ENCODE peak calls at places on chromosomes 7 and 10, in eight cellular contexts. P is activated CD4-positive, alpha-beta memory T cell treated with anti-CD3 and anti-CD28 coated beads for 36 hours; J is activated naive CD8-positive, alpha-beta T cell treated with anti-CD3 and anti-CD28 coated beads, Interleukin-2, amount 50 U/mL, for 24 hours; G is HuH-7; Q is NCI-H1092; I is GM10248; H is AG08396; U is gastrocnemius medialis. F is an unnamed sample.

GRCh38 chr7:20503278-20503677 is 112.2 kb upstream of the ABCB5 start:
- DNase-seq in G (no peak), U (no peak), P (no peak), H (no peak), Q (no peak), J (no peak), I (no peak), F (no peak)

GRCh38 chr7:141737118-141737835 is 881 bp upstream of the SSBP1 start:
- DNase-seq in H (no peak), I (peak), G (peak), Q (peak), P (peak), U (no peak), J (peak), F (peak)

GRCh38 chr7:78605131-78605530 is 806.6 kb downstream of the PHTF2 start:
- DNase-seq in P (no peak), H (no peak), G (no peak), Q (no peak), U (no peak), I (no peak), J (no peak), F (no peak)

GRCh38 chr7:74173074-74173473 is 1.1 kb upstream of the EIF4H start:
- DNase-seq in H (no peak), I (no peak), J (no peak), U (no peak), G (no peak), Q (no peak), P (no peak), F (no peak)

GRCh38 chr10:5291501-5292195 is 73.1 kb upstream of the UCN3 start:
- DNase-seq in J (no peak), I (no peak), Q (no peak), H (peak), G (no peak), U (peak), P (peak), F (peak)

GRCh38 chr10:47396311-47396717 is 12.2 kb upstream of the ZNF488 start:
- DNase-seq in J (no peak), Q (no peak), G (no peak), P (no peak), H (peak), U (no peak), I (no peak), F (no peak)

GRCh38 chr7:37336259-37336658 is 112.4 kb downstream of the ELMO1 start:
- DNase-seq in G (no peak), J (no peak), Q (no peak), I (peak), P (peak), U (no peak), H (no peak), F (no peak)

GRCh38 chr7:74598558-74598957 is 59.0 kb upstream of the GTF2I start:
- DNase-seq in H (peak), G (no peak), Q (no peak), P (no peak), I (no peak), U (no peak), J (no peak), F (no peak)

GRCh38 chr7:94052398-94053180 is 48.4 kb upstream of the BET1 start:
- DNase-seq in I (no peak), H (no peak), G (no peak), U (no peak), J (no peak), P (no peak), Q (no peak), F (no peak)

GRCh38 chr10:126073606-126074005 is 177.2 kb downstream of the FANK1 start:
- DNase-seq in U (no peak), J (no peak), P (no peak), H (no peak), G (no peak), I (no peak), Q (no peak), F (no peak)

GRCh38 chr7:2003931-2004812 is 228.6 kb downstream of the MAD1L1 start:
- DNase-seq in Q (no peak), P (no peak), H (no peak), I (no peak), U (no peak), J (no peak), G (no peak), F (peak)

GRCh38 chr10:64334084-64334483 is 812.9 kb downstream of the REEP3 start:
- DNase-seq in J (no peak), G (no peak), U (no peak), P (no peak), I (no peak), H (no peak), Q (no peak), F (no peak)

GRCh38 chr7:32587431-32587948 is 92.2 kb downstream of the AVL9 start:
- DNase-seq in H (peak), Q (no peak), I (no peak), J (no peak), G (peak), P (no peak), U (no peak), F (no peak)

GRCh38 chr10:69104994-69105790 is 17.3 kb downstream of the SRGN start:
- DNase-seq in U (no peak), Q (no peak), I (no peak), G (no peak), H (no peak), P (no peak), J (no peak), F (no peak)

GRCh38 chr7:139086454-139086853 is 23.1 kb downstream of the ZC3HAV1 start:
- DNase-seq in I (no peak), J (no peak), G (no peak), Q (no peak), P (no peak), H (no peak), U (no peak), F (no peak)

GRCh38 chr7:79789584-79790345 is 336.3 kb upstream of the MAGI2 start:
- DNase-seq in H (peak), P (no peak), Q (no peak), J (no peak), I (no peak), G (no peak), U (no peak), F (no peak)

GRCh38 chr7:148697950-148698396 is 730 bp upstream of the CUL1 start:
- DNase-seq in U (no peak), J (no peak), G (no peak), H (peak), P (no peak), Q (peak), I (no peak), F (peak)

GRCh38 chr7:101466871-101467270 is 104.2 kb downstream of the COL26A1 start:
- DNase-seq in U (no peak), J (no peak), Q (no peak), I (no peak), G (no peak), H (no peak), P (no peak), F (no peak)

GRCh38 chr7:91310829-91311460 is 46.7 kb downstream of the FZD1 start:
- DNase-seq in P (no peak), Q (no peak), I (no peak), G (no peak), H (peak), J (no peak), U (no peak), F (peak)

GRCh38 chr10:77591238-77591880 is 46.2 kb downstream of the KCNMA1 start:
- DNase-seq in P (no peak), I (no peak), H (no peak), U (no peak), J (no peak), Q (no peak), G (no peak), F (no peak)

GRCh38 chr10:99781734-99782429 is 558 bp upstream of the ABCC2 start:
- DNase-seq in I (no peak), P (no peak), J (no peak), G (no peak), H (no peak), U (no peak), Q (no peak), F (no peak)

GRCh38 chr7:71828361-71828760 is 583.8 kb downstream of the CALN1 start:
- DNase-seq in G (no peak), P (no peak), J (no peak), Q (no peak), H (no peak), I (no peak), U (no peak), F (no peak)